ENCODE peak calls at places on chromosomes 11 and 22, in nine cellular contexts. One of them, this sample, is unnamed.

GRCh38 chr11:32426192-32426591 is 9.1 kb downstream of the WT1 start:
- ATAC-seq in aorta: no peak
- ATAC-seq in CD8-positive, alpha-beta T cell: no peak
- ATAC-seq in activated CD4-positive, alpha-beta T cell treated with anti-CD3 and anti-CD28 coated beads for 36 hours: no peak
- ATAC-seq in effector memory CD8-positive, alpha-beta T cell: no peak
- ATAC-seq in upper lobe of right lung: no peak
- ATAC-seq in activated CD8-positive, alpha-beta T cell treated with anti-CD3 and anti-CD28 coated beads, Interleukin-2, amount 10 ng/mL, durations not matched to agents 7 days and 5 days: no peak
- ATAC-seq in natural killer cell: no peak
- ATAC-seq in activated naive CD8-positive, alpha-beta T cell treated with anti-CD3 and anti-CD28 coated beads, Interleukin-2, amount 50 U/mL, for 24 hours: no peak
- ATAC-seq in this sample: no peak

GRCh38 chr11:66101055-66101454 is 31.0 kb downstream of the PACS1 start:
- ATAC-seq in activated CD4-positive, alpha-beta T cell treated with anti-CD3 and anti-CD28 coated beads for 36 hours: peak
- ATAC-seq in natural killer cell: peak
- ATAC-seq in activated naive CD8-positive, alpha-beta T cell treated with anti-CD3 and anti-CD28 coated beads, Interleukin-2, amount 50 U/mL, for 24 hours: no peak
- ATAC-seq in aorta: no peak
- ATAC-seq in upper lobe of right lung: no peak
- ATAC-seq in effector memory CD8-positive, alpha-beta T cell: peak
- ATAC-seq in CD8-positive, alpha-beta T cell: peak
- ATAC-seq in activated CD8-positive, alpha-beta T cell treated with anti-CD3 and anti-CD28 coated beads, Interleukin-2, amount 10 ng/mL, durations not matched to agents 7 days and 5 days: peak
- ATAC-seq in this sample: peak

GRCh38 chr11:19812710-19813109 is 100.1 kb downstream of the NAV2 start:
- ATAC-seq in activated CD4-positive, alpha-beta T cell treated with anti-CD3 and anti-CD28 coated beads for 36 hours: no peak
- ATAC-seq in upper lobe of right lung: no peak
- ATAC-seq in effector memory CD8-positive, alpha-beta T cell: no peak
- ATAC-seq in activated naive CD8-positive, alpha-beta T cell treated with anti-CD3 and anti-CD28 coated beads, Interleukin-2, amount 50 U/mL, for 24 hours: no peak
- ATAC-seq in natural killer cell: no peak
- ATAC-seq in activated CD8-positive, alpha-beta T cell treated with anti-CD3 and anti-CD28 coated beads, Interleukin-2, amount 10 ng/mL, durations not matched to agents 7 days and 5 days: no peak
- ATAC-seq in CD8-positive, alpha-beta T cell: no peak
- ATAC-seq in aorta: no peak
- ATAC-seq in this sample: no peak

GRCh38 chr22:28299760-28300159 is 379.9 kb downstream of the TTC28 start:
- ATAC-seq in effector memory CD8-positive, alpha-beta T cell: no peak
- ATAC-seq in natural killer cell: no peak
- ATAC-seq in activated CD4-positive, alpha-beta T cell treated with anti-CD3 and anti-CD28 coated beads for 36 hours: no peak
- ATAC-seq in activated naive CD8-positive, alpha-beta T cell treated with anti-CD3 and anti-CD28 coated beads, Interleukin-2, amount 50 U/mL, for 24 hours: peak
- ATAC-seq in aorta: peak
- ATAC-seq in CD8-positive, alpha-beta T cell: no peak
- ATAC-seq in upper lobe of right lung: no peak
- ATAC-seq in activated CD8-positive, alpha-beta T cell treated with anti-CD3 and anti-CD28 coated beads, Interleukin-2, amount 10 ng/mL, durations not matched to agents 7 days and 5 days: no peak
- ATAC-seq in this sample: no peak

GRCh38 chr22:39087881-39088687 is 9.0 kb upstream of the APOBEC3H start:
- ATAC-seq in effector memory CD8-positive, alpha-beta T cell: no peak
- ATAC-seq in activated naive CD8-positive, alpha-beta T cell treated with anti-CD3 and anti-CD28 coated beads, Interleukin-2, amount 50 U/mL, for 24 hours: no peak
- ATAC-seq in natural killer cell: no peak
- ATAC-seq in aorta: no peak
- ATAC-seq in activated CD4-positive, alpha-beta T cell treated with anti-CD3 and anti-CD28 coated beads for 36 hours: no peak
- ATAC-seq in CD8-positive, alpha-beta T cell: no peak
- ATAC-seq in activated CD8-positive, alpha-beta T cell treated with anti-CD3 and anti-CD28 coated beads, Interleukin-2, amount 10 ng/mL, durations not matched to agents 7 days and 5 days: no peak
- ATAC-seq in upper lobe of right lung: peak
- ATAC-seq in this sample: no peak

GRCh38 chr11:128784059-128784804 is 82.9 kb downstream of the KCNJ1 start:
- ATAC-seq in effector memory CD8-positive, alpha-beta T cell: no peak
- ATAC-seq in activated CD8-positive, alpha-beta T cell treated with anti-CD3 and anti-CD28 coated beads, Interleukin-2, amount 10 ng/mL, durations not matched to agents 7 days and 5 days: no peak
- ATAC-seq in upper lobe of right lung: no peak
- ATAC-seq in activated naive CD8-positive, alpha-beta T cell treated with anti-CD3 and anti-CD28 coated beads, Interleukin-2, amount 50 U/mL, for 24 hours: no peak
- ATAC-seq in natural killer cell: no peak
- ATAC-seq in activated CD4-positive, alpha-beta T cell treated with anti-CD3 and anti-CD28 coated beads for 36 hours: no peak
- ATAC-seq in aorta: no peak
- ATAC-seq in CD8-positive, alpha-beta T cell: no peak
- ATAC-seq in this sample: no peak

GRCh38 chr11:67649634-67650540 is 643 bp downstream of the ACY3 start:
- ATAC-seq in activated CD4-positive, alpha-beta T cell treated with anti-CD3 and anti-CD28 coated beads for 36 hours: peak
- ATAC-seq in effector memory CD8-positive, alpha-beta T cell: peak
- ATAC-seq in aorta: no peak
- ATAC-seq in CD8-positive, alpha-beta T cell: peak
- ATAC-seq in upper lobe of right lung: no peak
- ATAC-seq in natural killer cell: peak
- ATAC-seq in activated CD8-positive, alpha-beta T cell treated with anti-CD3 and anti-CD28 coated beads, Interleukin-2, amount 10 ng/mL, durations not matched to agents 7 days and 5 days: peak
- ATAC-seq in activated naive CD8-positive, alpha-beta T cell treated with anti-CD3 and anti-CD28 coated beads, Interleukin-2, amount 50 U/mL, for 24 hours: no peak
- ATAC-seq in this sample: no peak

GRCh38 chr11:130601141-130601540 is 152.7 kb downstream of the ADAMTS15 start:
- ATAC-seq in activated naive CD8-positive, alpha-beta T cell treated with anti-CD3 and anti-CD28 coated beads, Interleukin-2, amount 50 U/mL, for 24 hours: no peak
- ATAC-seq in aorta: peak
- ATAC-seq in activated CD4-positive, alpha-beta T cell treated with anti-CD3 and anti-CD28 coated beads for 36 hours: no peak
- ATAC-seq in natural killer cell: no peak
- ATAC-seq in CD8-positive, alpha-beta T cell: no peak
- ATAC-seq in upper lobe of right lung: peak
- ATAC-seq in activated CD8-positive, alpha-beta T cell treated with anti-CD3 and anti-CD28 coated beads, Interleukin-2, amount 10 ng/mL, durations not matched to agents 7 days and 5 days: no peak
- ATAC-seq in effector memory CD8-positive, alpha-beta T cell: no peak
- ATAC-seq in this sample: no peak

GRCh38 chr22:48538291-48538820 is 1289.3 kb downstream of the BRD1 start:
- ATAC-seq in aorta: no peak
- ATAC-seq in natural killer cell: no peak
- ATAC-seq in effector memory CD8-positive, alpha-beta T cell: no peak
- ATAC-seq in activated CD4-positive, alpha-beta T cell treated with anti-CD3 and anti-CD28 coated beads for 36 hours: no peak
- ATAC-seq in activated naive CD8-positive, alpha-beta T cell treated with anti-CD3 and anti-CD28 coated beads, Interleukin-2, amount 50 U/mL, for 24 hours: no peak
- ATAC-seq in upper lobe of right lung: no peak
- ATAC-seq in activated CD8-positive, alpha-beta T cell treated with anti-CD3 and anti-CD28 coated beads, Interleukin-2, amount 10 ng/mL, durations not matched to agents 7 days and 5 days: no peak
- ATAC-seq in CD8-positive, alpha-beta T cell: no peak
- ATAC-seq in this sample: no peak

GRCh38 chr11:84608788-84609309 is 1018.3 kb downstream of the DLG2 start:
- ATAC-seq in natural killer cell: no peak
- ATAC-seq in upper lobe of right lung: peak
- ATAC-seq in aorta: peak
- ATAC-seq in CD8-positive, alpha-beta T cell: no peak
- ATAC-seq in activated CD4-positive, alpha-beta T cell treated with anti-CD3 and anti-CD28 coated beads for 36 hours: no peak
- ATAC-seq in activated naive CD8-positive, alpha-beta T cell treated with anti-CD3 and anti-CD28 coated beads, Interleukin-2, amount 50 U/mL, for 24 hours: no peak
- ATAC-seq in effector memory CD8-positive, alpha-beta T cell: no peak
- ATAC-seq in activated CD8-positive, alpha-beta T cell treated with anti-CD3 and anti-CD28 coated beads, Interleukin-2, amount 10 ng/mL, durations not matched to agents 7 days and 5 days: no peak
- ATAC-seq in this sample: no peak

GRCh38 chr11:128689586-128689945 is 4.3 kb upstream of the FLI1 start:
- ATAC-seq in aorta: no peak
- ATAC-seq in activated naive CD8-positive, alpha-beta T cell treated with anti-CD3 and anti-CD28 coated beads, Interleukin-2, amount 50 U/mL, for 24 hours: no peak
- ATAC-seq in effector memory CD8-positive, alpha-beta T cell: no peak
- ATAC-seq in activated CD8-positive, alpha-beta T cell treated with anti-CD3 and anti-CD28 coated beads, Interleukin-2, amount 10 ng/mL, durations not matched to agents 7 days and 5 days: no peak
- ATAC-seq in activated CD4-positive, alpha-beta T cell treated with anti-CD3 and anti-CD28 coated beads for 36 hours: no peak
- ATAC-seq in CD8-positive, alpha-beta T cell: no peak
- ATAC-seq in upper lobe of right lung: no peak
- ATAC-seq in natural killer cell: no peak
- ATAC-seq in this sample: no peak

GRCh38 chr11:62856333-62856910 is 17.0 kb upstream of the WDR74 start:
- ATAC-seq in CD8-positive, alpha-beta T cell: no peak
- ATAC-seq in activated naive CD8-positive, alpha-beta T cell treated with anti-CD3 and anti-CD28 coated beads, Interleukin-2, amount 50 U/mL, for 24 hours: no peak
- ATAC-seq in upper lobe of right lung: no peak
- ATAC-seq in activated CD4-positive, alpha-beta T cell treated with anti-CD3 and anti-CD28 coated beads for 36 hours: no peak
- ATAC-seq in natural killer cell: no peak
- ATAC-seq in aorta: peak
- ATAC-seq in activated CD8-positive, alpha-beta T cell treated with anti-CD3 and anti-CD28 coated beads, Interleukin-2, amount 10 ng/mL, durations not matched to agents 7 days and 5 days: no peak
- ATAC-seq in effector memory CD8-positive, alpha-beta T cell: peak
- ATAC-seq in this sample: no peak

GRCh38 chr22:20425821-20426615 is 11.6 kb downstream of the SCARF2 start:
- ATAC-seq in activated CD8-positive, alpha-beta T cell treated with anti-CD3 and anti-CD28 coated beads, Interleukin-2, amount 10 ng/mL, durations not matched to agents 7 days and 5 days: no peak
- ATAC-seq in natural killer cell: no peak
- ATAC-seq in CD8-positive, alpha-beta T cell: no peak
- ATAC-seq in aorta: no peak
- ATAC-seq in activated CD4-positive, alpha-beta T cell treated with anti-CD3 and anti-CD28 coated beads for 36 hours: no peak
- ATAC-seq in upper lobe of right lung: no peak
- ATAC-seq in effector memory CD8-positive, alpha-beta T cell: no peak
- ATAC-seq in activated naive CD8-positive, alpha-beta T cell treated with anti-CD3 and anti-CD28 coated beads, Interleukin-2, amount 50 U/mL, for 24 hours: no peak
- ATAC-seq in this sample: no peak

GRCh38 chr22:33321466-33321865 is 263.3 kb upstream of the SYN3 start:
- ATAC-seq in activated CD4-positive, alpha-beta T cell treated with anti-CD3 and anti-CD28 coated beads for 36 hours: no peak
- ATAC-seq in effector memory CD8-positive, alpha-beta T cell: no peak
- ATAC-seq in activated CD8-positive, alpha-beta T cell treated with anti-CD3 and anti-CD28 coated beads, Interleukin-2, amount 10 ng/mL, durations not matched to agents 7 days and 5 days: no peak
- ATAC-seq in activated naive CD8-positive, alpha-beta T cell treated with anti-CD3 and anti-CD28 coated beads, Interleukin-2, amount 50 U/mL, for 24 hours: no peak
- ATAC-seq in aorta: no peak
- ATAC-seq in natural killer cell: no peak
- ATAC-seq in CD8-positive, alpha-beta T cell: no peak
- ATAC-seq in upper lobe of right lung: no peak
- ATAC-seq in this sample: no peak

GRCh38 chr22:46936378-46936916 is 174.0 kb downstream of the TBC1D22A start:
- ATAC-seq in CD8-positive, alpha-beta T cell: no peak
- ATAC-seq in aorta: no peak
- ATAC-seq in activated CD4-positive, alpha-beta T cell treated with anti-CD3 and anti-CD28 coated beads for 36 hours: no peak
- ATAC-seq in activated naive CD8-positive, alpha-beta T cell treated with anti-CD3 and anti-CD28 coated beads, Interleukin-2, amount 50 U/mL, for 24 hours: no peak
- ATAC-seq in effector memory CD8-positive, alpha-beta T cell: no peak
- ATAC-seq in activated CD8-positive, alpha-beta T cell treated with anti-CD3 and anti-CD28 coated beads, Interleukin-2, amount 10 ng/mL, durations not matched to agents 7 days and 5 days: no peak
- ATAC-seq in upper lobe of right lung: peak
- ATAC-seq in natural killer cell: no peak
- ATAC-seq in this sample: no peak

GRCh38 chr11:35139883-35140282 is 912 bp downstream of the CD44 start:
- ATAC-seq in CD8-positive, alpha-beta T cell: no peak
- ATAC-seq in aorta: peak
- ATAC-seq in activated CD4-positive, alpha-beta T cell treated with anti-CD3 and anti-CD28 coated beads for 36 hours: no peak
- ATAC-seq in upper lobe of right lung: peak
- ATAC-seq in activated naive CD8-positive, alpha-beta T cell treated with anti-CD3 and anti-CD28 coated beads, Interleukin-2, amount 50 U/mL, for 24 hours: no peak
- ATAC-seq in natural killer cell: no peak
- ATAC-seq in activated CD8-positive, alpha-beta T cell treated with anti-CD3 and anti-CD28 coated beads, Interleukin-2, amount 10 ng/mL, durations not matched to agents 7 days and 5 days: no peak
- ATAC-seq in effector memory CD8-positive, alpha-beta T cell: no peak
- ATAC-seq in this sample: no peak

GRCh38 chr11:85718126-85718943 is 32.3 kb upstream of the CCDC89 start:
- ATAC-seq in activated CD4-positive, alpha-beta T cell treated with anti-CD3 and anti-CD28 coated beads for 36 hours: no peak
- ATAC-seq in natural killer cell: no peak
- ATAC-seq in upper lobe of right lung: no peak
- ATAC-seq in aorta: no peak
- ATAC-seq in activated CD8-positive, alpha-beta T cell treated with anti-CD3 and anti-CD28 coated beads, Interleukin-2, amount 10 ng/mL, durations not matched to agents 7 days and 5 days: no peak
- ATAC-seq in activated naive CD8-positive, alpha-beta T cell treated with anti-CD3 and anti-CD28 coated beads, Interleukin-2, amount 50 U/mL, for 24 hours: no peak
- ATAC-seq in effector memory CD8-positive, alpha-beta T cell: no peak
- ATAC-seq in CD8-positive, alpha-beta T cell: no peak
- ATAC-seq in this sample: no peak

GRCh38 chr11:6526411-6527135 is 29.5 kb downstream of the DNHD1 start:
- ATAC-seq in activated CD4-positive, alpha-beta T cell treated with anti-CD3 and anti-CD28 coated beads for 36 hours: peak
- ATAC-seq in CD8-positive, alpha-beta T cell: no peak
- ATAC-seq in effector memory CD8-positive, alpha-beta T cell: no peak
- ATAC-seq in activated CD8-positive, alpha-beta T cell treated with anti-CD3 and anti-CD28 coated beads, Interleukin-2, amount 10 ng/mL, durations not matched to agents 7 days and 5 days: peak
- ATAC-seq in activated naive CD8-positive, alpha-beta T cell treated with anti-CD3 and anti-CD28 coated beads, Interleukin-2, amount 50 U/mL, for 24 hours: peak
- ATAC-seq in aorta: no peak
- ATAC-seq in natural killer cell: no peak
- ATAC-seq in upper lobe of right lung: no peak
- ATAC-seq in this sample: peak

GRCh38 chr11:68412593-68413475 is 47.7 kb upstream of the PPP6R3 start:
- ATAC-seq in activated CD8-positive, alpha-beta T cell treated with anti-CD3 and anti-CD28 coated beads, Interleukin-2, amount 10 ng/mL, durations not matched to agents 7 days and 5 days: no peak
- ATAC-seq in natural killer cell: no peak
- ATAC-seq in effector memory CD8-positive, alpha-beta T cell: peak
- ATAC-seq in upper lobe of right lung: no peak
- ATAC-seq in activated naive CD8-positive, alpha-beta T cell treated with anti-CD3 and anti-CD28 coated beads, Interleukin-2, amount 50 U/mL, for 24 hours: peak
- ATAC-seq in activated CD4-positive, alpha-beta T cell treated with anti-CD3 and anti-CD28 coated beads for 36 hours: peak
- ATAC-seq in CD8-positive, alpha-beta T cell: no peak
- ATAC-seq in aorta: no peak
- ATAC-seq in this sample: peak

This sample was measured in activated T-helper 17 cell treated with anti-CD3 and anti-CD28 coated beads, Interleukin-2, amount 50 U/mL, for 72 hours.